ENCODE peak calls at places on chromosomes 6 and 20, in ten cellular contexts. Y is B cell, U is hepatocyte, B is Panc1, G is fibroblast of the aortic adventitia, E is sigmoid colon, N is WTC11, I is RWPE1, L is GM10248, Z is AG09309. H is an unnamed sample.

GRCh38 chr6:167467793-167468431 is 143.0 kb downstream of the TTLL2 start:
- DNase-seq in I (no peak), Z (no peak), L (no peak), N (no peak), E (no peak), Y (no peak), U (no peak), G (no peak), B (no peak), H (no peak)

GRCh38 chr20:36246410-36246809 is 10.1 kb downstream of the AAR2 start:
- DNase-seq in B (no peak), E (peak), Y (no peak), Z (no peak), U (no peak), L (no peak), N (no peak), I (no peak), G (no peak), H (no peak)

GRCh38 chr6:9938801-9939200 is 476.1 kb downstream of the TFAP2A start:
- DNase-seq in N (no peak), B (no peak), L (no peak), G (no peak), I (no peak), U (no peak), Z (no peak), Y (no peak), E (no peak), H (no peak)

GRCh38 chr20:24648481-24648880 is 179.1 kb downstream of the SYNDIG1 start:
- DNase-seq in E (peak), B (no peak), N (no peak), L (no peak), G (peak), U (no peak), I (no peak), Z (no peak), Y (no peak), H (no peak)

GRCh38 chr6:149365197-149365596 is 34.9 kb upstream of the SUMO4 start:
- DNase-seq in I (no peak), N (no peak), L (no peak), G (no peak), Y (no peak), U (no peak), E (no peak), B (no peak), Z (no peak), H (no peak)

GRCh38 chr20:19338960-19339359 is 126.5 kb downstream of the SLC24A3 start:
- DNase-seq in L (no peak), Z (no peak), I (no peak), U (no peak), N (no peak), G (no peak), Y (no peak), B (no peak), E (no peak), H (no peak)

GRCh38 chr6:134374486-134374885 is 56.6 kb upstream of the SGK1 start:
- DNase-seq in Y (no peak), L (no peak), E (no peak), N (no peak), B (no peak), I (no peak), Z (no peak), U (no peak), G (peak), H (no peak)

GRCh38 chr20:10672579-10673127 is 1.1 kb downstream of the JAG1 start:
- DNase-seq in I (peak), N (peak), Z (no peak), B (no peak), E (peak), Y (no peak), U (peak), L (peak), G (peak), H (peak)

GRCh38 chr6:69349776-69350175 is 447.0 kb downstream of the LMBRD1 start:
- DNase-seq in E (no peak), L (no peak), Y (no peak), Z (no peak), I (no peak), U (no peak), B (no peak), N (no peak), G (no peak), H (no peak)

GRCh38 chr6:72709436-72709835 is 87.6 kb downstream of the KCNQ5 start:
- DNase-seq in L (no peak), Z (peak), U (no peak), G (no peak), E (no peak), I (no peak), Y (no peak), B (no peak), N (no peak), H (no peak)

GRCh38 chr6:146087386-146087785 is 58.5 kb downstream of the GRM1 start:
- DNase-seq in L (no peak), Z (no peak), B (no peak), G (no peak), N (no peak), I (no peak), Y (no peak), E (no peak), U (no peak), H (no peak)

GRCh38 chr6:31734247-31734702 is 2.1 kb downstream of the CLIC1 start:
- DNase-seq in L (no peak), G (no peak), U (no peak), N (no peak), E (no peak), Y (no peak), B (no peak), Z (no peak), I (no peak), H (no peak)

GRCh38 chr6:89311853-89312531 is 3.1 kb downstream of the GABRR2 start:
- DNase-seq in B (no peak), N (peak), E (peak), U (peak), Y (no peak), G (peak), Z (no peak), L (no peak), I (peak), H (no peak)

GRCh38 chr6:166775180-166775922 is 148.3 kb upstream of the RPS6KA2 start:
- DNase-seq in N (peak), U (peak), Y (peak), E (no peak), B (peak), L (peak), Z (peak), G (peak), I (peak), H (peak)

GRCh38 chr6:124339610-124340339 is 536.1 kb downstream of the NKAIN2 start:
- DNase-seq in E (no peak), L (no peak), Z (no peak), Y (no peak), I (no peak), B (no peak), G (no peak), U (no peak), N (no peak), H (no peak)

GRCh38 chr6:52103661-52104060 is 16.2 kb upstream of the PKHD1 start:
- DNase-seq in G (no peak), N (no peak), B (no peak), Y (no peak), I (no peak), E (no peak), Z (no peak), L (no peak), U (no peak), H (no peak)

GRCh38 chr6:5082487-5083306 is 2.4 kb upstream of the PPP1R3G start:
- DNase-seq in U (peak), N (no peak), Z (peak), B (no peak), I (peak), G (peak), E (no peak), L (no peak), Y (no peak), H (no peak)

GRCh38 chr20:31918471-31919105 is 33.3 kb downstream of the PDRG1 start:
- DNase-seq in Z (no peak), N (no peak), U (peak), L (no peak), I (no peak), B (no peak), E (peak), G (no peak), Y (no peak), H (no peak)

GRCh38 chr6:5671162-5671561 is 335.6 kb downstream of the NRN1 start:
- DNase-seq in U (no peak), B (no peak), Z (no peak), I (peak), E (no peak), G (peak), N (no peak), Y (no peak), L (peak), H (peak)

GRCh38 chr6:79838851-79839250 is 108.5 kb downstream of the ELOVL4 start:
- DNase-seq in B (no peak), N (no peak), Z (no peak), E (no peak), Y (no peak), U (no peak), G (no peak), L (no peak), I (no peak), H (no peak)

GRCh38 chr6:79841577-79842381 is 105.6 kb downstream of the ELOVL4 start:
- DNase-seq in Z (no peak), N (no peak), B (no peak), L (no peak), E (no peak), G (no peak), I (no peak), Y (no peak), U (no peak), H (peak)

GRCh38 chr6:79842382-79843040 is 104.8 kb downstream of the ELOVL4 start:
- DNase-seq in E (no peak), N (no peak), Z (no peak), B (no peak), Y (no peak), G (no peak), I (no peak), U (no peak), L (no peak), H (no peak)
- TF ChIP-seq CTCF in E (no peak), N (no peak), Z (no peak), B (no peak), Y (no peak), G (no peak), I (no peak), U (no peak), L (no peak), H (no peak)

DNA sequence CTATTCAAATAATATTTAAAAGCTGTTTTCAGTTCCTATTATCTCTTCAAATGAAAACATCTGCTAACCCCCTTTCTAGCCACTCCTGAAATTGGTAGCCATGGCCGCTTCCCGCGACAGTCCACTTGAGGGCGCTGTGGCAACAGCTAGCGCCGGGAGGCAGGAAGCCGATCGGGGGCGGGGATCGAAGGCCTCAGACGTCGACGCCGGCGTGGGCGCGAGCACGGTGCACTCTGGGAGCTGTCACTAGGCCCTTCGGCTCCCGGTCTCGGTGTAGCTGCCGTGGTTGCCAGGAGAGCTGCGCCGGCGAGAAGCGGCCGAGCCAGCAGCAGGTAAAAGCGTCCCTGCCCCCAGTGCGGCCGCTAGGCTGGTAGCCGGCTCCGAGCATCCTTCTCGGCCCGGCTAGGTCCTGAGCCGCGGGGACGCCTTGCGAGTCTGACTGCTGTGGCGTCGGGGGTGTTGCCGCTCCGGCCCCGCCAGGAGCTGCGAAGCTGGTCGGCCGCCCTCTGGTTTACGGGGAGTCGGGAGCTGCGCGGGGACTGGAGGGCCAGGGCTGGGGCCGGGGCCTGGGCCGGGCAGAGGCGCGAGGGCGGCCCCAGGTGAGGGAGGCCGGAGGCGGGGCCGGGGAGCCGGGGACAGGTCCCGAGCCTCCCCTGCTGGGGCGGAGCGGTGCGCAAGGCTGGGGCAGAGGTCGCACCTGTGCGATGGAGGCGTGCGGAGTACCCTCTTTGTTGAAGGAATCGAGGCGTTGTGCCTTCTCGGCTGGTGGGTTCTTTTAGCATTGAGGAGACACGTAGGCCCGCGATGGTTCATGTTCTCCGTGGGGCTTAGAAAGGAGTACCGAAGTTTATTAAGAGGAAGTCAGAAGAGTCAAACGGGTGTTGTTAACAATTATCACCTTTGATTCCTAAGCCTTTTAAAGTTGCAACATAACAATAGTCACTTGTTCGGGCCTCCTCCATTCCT is at the start of gene DOP1A:
- DNase-seq in I (peak), L (peak), Y (peak), B (peak), E (peak), U (peak), N (peak), Z (peak), G (peak), H (peak)
- TF ChIP-seq CTCF in I (peak), L (peak), Y (peak), B (peak), E (peak), U (peak), N (peak), Z (peak), G (peak), H (peak)

GRCh38 chr6:24357336-24358218 is at the start of gene DCDC2:
- DNase-seq in U (no peak), B (no peak), L (peak), E (peak), Z (no peak), G (peak), N (peak), I (no peak), Y (no peak), H (peak)
- TF ChIP-seq CTCF in U (no peak), B (no peak), L (no peak), E (no peak), Z (no peak), G (no peak), N (no peak), I (no peak), Y (no peak), H (no peak)

DNA sequence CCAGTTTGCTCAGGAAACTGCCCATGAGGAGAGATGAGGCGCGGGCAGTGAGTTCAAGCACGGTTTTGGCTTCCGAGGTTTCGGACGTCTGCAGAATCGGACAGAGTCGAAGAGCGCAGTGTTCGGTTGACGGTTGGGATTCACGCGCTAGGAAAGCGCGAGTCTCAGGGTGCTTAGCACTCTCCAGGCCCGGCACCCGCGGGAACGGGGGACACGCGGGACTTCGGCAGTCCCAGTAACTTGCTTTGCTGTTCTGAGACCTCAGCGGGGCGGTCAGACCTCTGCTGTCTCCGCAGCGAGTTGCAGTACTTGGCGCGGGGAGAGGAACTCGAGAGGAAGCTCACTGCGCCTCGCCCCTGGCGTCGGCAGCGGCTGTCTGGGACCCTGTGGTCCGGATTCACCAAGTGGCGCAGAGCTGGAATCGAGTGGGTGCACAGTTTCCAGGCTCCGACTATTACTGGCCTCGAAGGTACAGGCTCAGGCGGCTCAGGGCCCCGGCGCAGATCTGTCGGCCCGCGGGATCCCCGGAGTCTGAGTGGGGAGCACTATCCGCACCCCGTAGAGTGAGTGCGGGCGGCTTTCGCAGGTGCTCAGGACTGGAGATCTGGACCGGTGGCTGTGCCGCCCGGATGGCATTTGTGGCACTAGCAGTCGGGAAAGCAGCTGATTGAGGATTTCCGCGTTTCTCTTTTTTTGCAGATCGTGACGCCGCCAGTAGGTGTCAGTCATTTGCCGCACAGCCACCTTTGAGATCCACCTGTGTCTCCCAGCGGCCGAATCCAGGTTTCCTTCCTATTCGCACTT is at the start of gene POM121L2:
- DNase-seq in E (no peak), U (peak), B (peak), Z (no peak), L (peak), N (peak), G (peak), Y (peak), I (peak), H (peak)
- TF ChIP-seq CTCF in E (peak), U (peak), B (peak), Z (peak), L (peak), N (peak), G (peak), Y (peak), I (peak), H (peak)

GRCh38 chr6:14661188-14661587 is 543.6 kb downstream of the CD83 start:
- DNase-seq in G (peak), U (peak), E (no peak), B (no peak), L (peak), Y (peak), Z (no peak), N (no peak), I (no peak), H (peak)
- TF ChIP-seq CTCF in G (no peak), U (no peak), E (no peak), B (no peak), L (no peak), Y (no peak), Z (no peak), N (no peak), I (no peak), H (no peak)

GRCh38 chr20:63183422-63184146 is 32.3 kb downstream of the YTHDF1 start:
- DNase-seq in Z (no peak), Y (peak), E (no peak), N (peak), L (peak), B (peak), G (peak), U (peak), I (peak), H (peak)
- TF ChIP-seq CTCF in Z (peak), Y (peak), E (peak), N (peak), L (peak), B (peak), G (peak), U (peak), I (peak), H (peak)

GRCh38 chr6:139446104-139446715 is 71.8 kb upstream of the CITED2 start:
- DNase-seq in L (no peak), N (no peak), Z (no peak), U (no peak), Y (no peak), G (no peak), E (no peak), B (no peak), I (no peak), H (no peak)

GRCh38 chr6:139448094-139448649 is 73.7 kb upstream of the CITED2 start:
- DNase-seq in Z (no peak), B (no peak), G (peak), N (no peak), I (no peak), L (peak), U (no peak), Y (no peak), E (no peak), H (no peak)

GRCh38 chr6:139449611-139450000 is 75.2 kb upstream of the CITED2 start:
- DNase-seq in E (no peak), U (no peak), B (no peak), I (no peak), L (no peak), N (no peak), Z (no peak), Y (no peak), G (peak), H (no peak)

GRCh38 chr6:139446768-139447167 is 72.3 kb upstream of the CITED2 start:
- DNase-seq in Y (no peak), U (no peak), E (no peak), G (no peak), I (no peak), Z (no peak), L (no peak), N (no peak), B (no peak), H (no peak)

DNA sequence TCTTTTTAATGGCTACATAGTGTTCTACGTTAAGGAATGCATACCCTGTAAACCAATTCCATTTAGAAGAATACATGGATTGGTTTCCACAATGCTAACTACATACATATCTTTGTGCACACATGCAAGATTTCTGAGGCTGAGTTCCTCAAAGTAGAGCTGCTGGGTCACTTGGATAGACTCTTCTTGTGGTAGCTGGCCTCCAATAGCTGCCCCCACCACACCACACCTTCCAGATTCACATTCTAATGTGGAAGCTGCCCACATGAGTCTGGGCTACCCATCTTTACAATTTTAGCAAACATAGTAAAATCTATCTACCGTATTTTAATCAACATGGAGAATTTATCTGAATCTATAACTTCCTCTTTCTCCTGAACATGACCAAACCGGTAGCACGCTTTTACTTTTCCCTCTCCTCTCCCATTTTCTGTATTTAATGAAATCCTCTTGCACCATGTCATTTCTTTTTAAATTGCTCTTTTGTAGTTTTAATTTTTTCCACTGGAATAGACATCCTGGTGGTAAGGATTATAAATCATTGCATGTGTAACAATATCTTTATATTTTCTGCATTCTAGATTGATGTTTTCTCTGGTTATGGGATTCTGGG is 74.7 kb upstream of the CITED2 start:
- DNase-seq in E (no peak), U (no peak), G (no peak), Z (no peak), Y (no peak), N (no peak), B (no peak), L (no peak), I (no peak), H (no peak)
- TF ChIP-seq CTCF in E (no peak), U (no peak), G (no peak), Z (no peak), Y (no peak), N (no peak), B (no peak), L (no peak), I (no peak), H (no peak)

GRCh38 chr20:23296841-23297701 is 53.5 kb upstream of the NXT1 start:
- DNase-seq in U (peak), N (no peak), Y (no peak), L (no peak), G (no peak), B (no peak), E (peak), Z (no peak), I (no peak), H (no peak)
- TF ChIP-seq CTCF in U (no peak), N (no peak), Y (no peak), L (no peak), G (no peak), B (no peak), E (no peak), Z (no peak), I (no peak), H (no peak)

GRCh38 chr6:88236961-88237360 is 70.8 kb upstream of the CNR1 start:
- DNase-seq in G (no peak), Y (no peak), L (no peak), B (no peak), I (no peak), Z (no peak), U (no peak), N (no peak), E (no peak), H (no peak)

GRCh38 chr6:88232753-88233152 is 66.6 kb upstream of the CNR1 start:
- DNase-seq in Z (no peak), B (no peak), N (no peak), Y (no peak), G (no peak), U (no peak), L (no peak), I (no peak), E (no peak), H (no peak)

GRCh38 chr6:88238901-88239300 is 72.8 kb upstream of the CNR1 start:
- DNase-seq in N (no peak), I (no peak), Y (no peak), Z (no peak), U (no peak), L (no peak), E (no peak), G (no peak), B (no peak), H (no peak)

GRCh38 chr6:88238065-88238464 is 71.9 kb upstream of the CNR1 start:
- DNase-seq in E (no peak), Z (no peak), L (peak), I (no peak), Y (peak), G (no peak), U (peak), B (peak), N (peak), H (peak)
- TF ChIP-seq CTCF in E (peak), Z (peak), L (peak), I (no peak), Y (peak), G (no peak), U (peak), B (peak), N (peak), H (peak)

H was measured in activated CD8-positive, alpha-beta T cell treated with anti-CD3 and anti-CD28 coated beads for 36 hours.